ENCODE peak calls at places on chromosomes 1 and 21, in four cellular contexts. D is RWPE1; T is activated CD8-positive, alpha-beta memory T cell treated with anti-CD3 and anti-CD28 coated beads for 1 hour; Q is Peyer's patch. V is an unnamed sample.

GRCh38 chr21:45431781-45432572 is 27.0 kb downstream of the COL18A1 start:
- DNase-seq in D (no peak), Q (no peak), T (no peak), V (no peak)

GRCh38 chr1:107480548-107480947 is 339.7 kb downstream of the NTNG1 start:
- DNase-seq in D (no peak), Q (no peak), T (no peak), V (no peak)

GRCh38 chr1:23273450-23274133 is 56.3 kb upstream of the HTR1D start:
- DNase-seq in D (peak), T (no peak), Q (no peak), V (no peak)

GRCh38 chr1:3133671-3134070 is 64.7 kb downstream of the PRDM16 start:
- DNase-seq in Q (no peak), D (no peak), T (no peak), V (no peak)

GRCh38 chr21:45542667-45543370 is 579 bp upstream of the SLC19A1 start:
- DNase-seq in Q (peak), T (no peak), D (peak), V (no peak)

GRCh38 chr1:85148524-85149250 is 52.1 kb downstream of the SYDE2 start:
- DNase-seq in Q (no peak), D (no peak), T (no peak), V (no peak)

GRCh38 chr1:111879086-111879485 is 110.4 kb downstream of the KCND3 start:
- DNase-seq in Q (no peak), D (no peak), T (no peak), V (no peak)

GRCh38 chr1:6614953-6615785 is 1.6 kb downstream of the PHF13 start:
- DNase-seq in D (peak), Q (no peak), T (no peak), V (no peak)

V was measured in activated CD4-positive, CD25-positive, alpha-beta regulatory T cell treated with anti-CD3 and anti-CD28 coated beads, Interleukin-2, amount 50 U/mL, for 16 hours.